ENCODE peak calls at places on chromosomes 3 and 15, in nine cellular contexts. G, Y, F, W, K, S, V, I and Z are unnamed samples.

GRCh38 chr15:63260786-63261185 is 16.6 kb upstream of the APH1B start:
- DNase-seq in V (no peak), G (no peak), W (no peak), F (no peak), I (no peak), S (no peak), Y (no peak), K (peak), Z (no peak)

GRCh38 chr15:65275728-65276126 is 11.0 kb downstream of the PARP16 start:
- DNase-seq in V (no peak), F (peak), S (no peak), W (no peak), Y (peak), G (peak), I (peak), K (peak), Z (no peak)

GRCh38 chr3:120094776-120095225 is 554 bp upstream of the GSK3B start:
- DNase-seq in K (peak), Y (peak), F (peak), W (peak), V (peak), S (peak), I (peak), G (peak), Z (peak)

GRCh38 chr15:60476713-60477112 is 2.2 kb downstream of the ICE2 start:
- DNase-seq in F (no peak), V (no peak), G (no peak), W (no peak), K (no peak), Y (peak), I (no peak), S (no peak), Z (no peak)

GRCh38 chr3:197490098-197490497 is 65.7 kb downstream of the BDH1 start:
- DNase-seq in I (no peak), K (peak), F (peak), W (no peak), V (no peak), S (peak), Y (peak), G (no peak), Z (no peak)

GRCh38 chr15:101201411-101202174 is 50.3 kb downstream of the CHSY1 start:
- DNase-seq in W (no peak), Y (peak), I (peak), S (peak), K (peak), V (peak), F (peak), G (no peak), Z (peak)

GRCh38 chr3:16190704-16191103 is 16.2 kb downstream of the GALNT15 start:
- DNase-seq in I (no peak), G (no peak), S (no peak), W (no peak), Y (no peak), F (no peak), K (no peak), V (no peak), Z (no peak)

GRCh38 chr3:128166971-128167453 is 13.7 kb downstream of the EEFSEC start:
- DNase-seq in G (no peak), Y (no peak), I (no peak), K (no peak), S (no peak), F (no peak), V (no peak), W (no peak), Z (no peak)

GRCh38 chr3:197511130-197511529 is 44.6 kb downstream of the BDH1 start:
- DNase-seq in I (no peak), G (no peak), S (peak), F (peak), V (no peak), W (no peak), Y (peak), K (no peak), Z (no peak)